ENCODE peak calls at places on chromosome 21, in eight cellular contexts. X is endodermal cell; L is suprapubic skin; S is mesenchymal stem cell; V is heart right ventricle; K is MM.1S; H is neural progenitor cell; N is CD8-positive, alpha-beta T cell. R is an unnamed sample.

GRCh38 chr21:34845521-34846213 is 176.9 kb downstream of the CLIC6 start:
- DNase-seq in L (no peak), V (no peak), S (peak; percentile 36), K (peak; percentile 97), H (no peak), X (peak; percentile 23), N (no peak), R (no peak)

GRCh38 chr21:26844258-26845065 is 747 bp downstream of the ADAMTS1 start:
- DNase-seq in L (peak; percentile 72), S (peak; percentile 63), X (peak; percentile 72), N (no peak), V (peak; percentile 73), H (peak; percentile 74), K (peak; percentile 45), R (peak; percentile 86)

GRCh38 chr21:27674037-27674436 is 707.1 kb upstream of the ADAMTS5 start:
- DNase-seq in K (no peak), S (peak; percentile 78), N (no peak), L (no peak), H (no peak), V (no peak), X (no peak), R (no peak)

GRCh38 chr21:36207577-36208320 is 51.1 kb downstream of the DOP1B start:
- DNase-seq in V (no peak), H (no peak), K (no peak), X (no peak), L (no peak), N (no peak), S (peak; percentile 22), R (no peak)

GRCh38 chr21:37849703-37850102 is 66.6 kb downstream of the KCNJ6 start:
- DNase-seq in H (no peak), V (no peak), N (no peak), X (no peak), L (no peak), K (no peak), S (peak; percentile 46), R (no peak)

GRCh38 chr21:35602811-35603210 is 457.5 kb downstream of the SETD4 start:
- DNase-seq in V (no peak), X (no peak), H (no peak), L (no peak), N (no peak), S (no peak), K (no peak), R (no peak)

GRCh38 chr21:18049461-18049860 is 195.2 kb upstream of the CHODL start:
- DNase-seq in S (peak; percentile 11), N (no peak), X (no peak), V (no peak), K (no peak), L (no peak), H (no peak), R (no peak)

GRCh38 chr21:26597981-26598380 is 24.9 kb upstream of the CYYR1 start:
- DNase-seq in V (no peak), X (no peak), L (no peak), N (no peak), K (no peak), S (no peak), H (no peak), R (no peak)

GRCh38 chr21:31316488-31317169 is 27.4 kb downstream of the TIAM1 start:
- DNase-seq in X (peak; percentile 75), H (no peak), L (no peak), N (no peak), S (no peak), V (no peak), K (no peak), R (no peak)

GRCh38 chr21:34983680-34984086 is 65.4 kb downstream of the RUNX1 start:
- DNase-seq in N (peak; percentile 29), K (peak; percentile 58), X (no peak), V (no peak), H (no peak), L (no peak), S (peak; percentile 73), R (no peak)

GRCh38 chr21:35586305-35586704 is 474.0 kb downstream of the SETD4 start:
- DNase-seq in K (no peak), S (no peak), L (no peak), H (no peak), X (no peak), V (no peak), N (no peak), R (no peak)

GRCh38 chr21:37909936-37910335 is 6.3 kb downstream of the KCNJ6 start:
- DNase-seq in N (no peak), V (no peak), X (no peak), S (no peak), K (no peak), H (peak; percentile 4), L (no peak), R (no peak)

GRCh38 chr21:26747216-26747615 is 98.0 kb downstream of the ADAMTS1 start:
- DNase-seq in S (no peak), L (no peak), N (no peak), X (no peak), H (peak; percentile 9), K (no peak), V (no peak), R (no peak)

GRCh38 chr21:15752763-15753407 is 23.1 kb downstream of the USP25 start:
- DNase-seq in K (no peak), X (peak; percentile 95), V (no peak), H (peak; percentile 52), L (no peak), N (no peak), S (no peak), R (no peak)

GRCh38 chr21:31258073-31258472 is 86.0 kb downstream of the TIAM1 start:
- DNase-seq in V (no peak), X (no peak), L (no peak), S (no peak), K (no peak), N (no peak), H (no peak), R (no peak)

GRCh38 chr21:36710729-36711048 is 11.8 kb downstream of the SIM2 start:
- DNase-seq in S (no peak), L (no peak), H (peak; percentile 68), X (peak; percentile 65), K (no peak), N (no peak), V (no peak), R (peak; percentile 32)

DNA sequence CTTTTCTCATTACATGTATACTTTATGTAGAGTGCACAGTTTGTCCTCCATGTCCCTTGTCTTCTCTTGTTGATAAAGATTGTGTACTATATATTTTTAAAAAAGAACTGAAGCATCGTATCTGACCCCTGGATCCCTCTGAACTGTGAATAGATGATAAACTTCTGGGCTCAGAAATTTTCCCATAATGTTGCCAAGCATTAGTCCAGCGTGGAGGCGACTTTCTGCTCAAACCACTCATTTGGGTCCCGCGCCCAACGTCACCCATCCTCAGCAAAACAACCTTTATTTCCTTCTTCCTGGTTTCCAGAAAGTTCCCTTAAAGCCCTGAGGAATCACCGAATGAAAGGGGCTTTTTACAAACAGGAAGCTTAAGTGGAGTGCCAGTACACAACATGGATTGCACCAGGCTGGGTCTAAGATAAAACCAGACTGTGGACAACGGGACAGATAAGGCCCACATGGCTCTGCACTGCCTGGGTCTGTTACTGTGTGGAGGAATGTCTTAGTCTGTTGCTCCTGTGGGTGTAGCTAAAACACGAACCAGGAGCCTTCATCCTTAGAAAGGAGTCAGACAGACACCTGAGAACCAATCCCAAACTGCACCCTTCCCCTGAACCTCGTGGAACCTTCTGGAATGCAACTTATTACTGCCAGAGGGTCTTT is 15.6 kb downstream of the EVA1C start:
- DNase-seq in N (no peak), V (no peak), L (no peak), H (no peak), X (no peak), S (no peak), K (no peak), R (peak; percentile 19)
- H3K27ac ChIP-seq in N (no peak overlapping the region), V (peak overlapping the region; percentile 37), L (peak overlapping the region; percentile 31), H (no peak overlapping the region), X (no peak overlapping the region), S (no peak overlapping the region), K (no peak overlapping the region), R (no peak overlapping the region)

GRCh38 chr21:42705746-42706374 is 52.4 kb downstream of the PDE9A start:
- DNase-seq in V (no peak), K (no peak), N (no peak), S (no peak), X (peak; percentile 47), L (no peak), H (no peak), R (no peak)

GRCh38 chr21:42705346-42705745 is 51.9 kb downstream of the PDE9A start:
- DNase-seq in X (peak; percentile 28), L (no peak), N (no peak), S (no peak), H (no peak), V (no peak), K (no peak), R (peak; percentile 32)

GRCh38 chr21:42706765-42707164 is 53.3 kb downstream of the PDE9A start:
- DNase-seq in N (no peak), S (no peak), V (no peak), X (peak; percentile 25), H (no peak), L (no peak), K (no peak), R (no peak)

GRCh38 chr21:42704861-42705260 is 51.4 kb downstream of the PDE9A start:
- DNase-seq in X (peak; percentile 11), H (no peak), L (no peak), S (no peak), V (no peak), N (no peak), K (no peak), R (no peak)

GRCh38 chr21:42707207-42707830 is 53.9 kb downstream of the PDE9A start:
- DNase-seq in N (no peak), K (no peak), S (no peak), V (no peak), L (no peak), X (peak; percentile 13), H (no peak), R (no peak)
- H3K27ac ChIP-seq in N (no peak overlapping the region), K (no peak overlapping the region), S (no peak overlapping the region), V (no peak overlapping the region), L (no peak overlapping the region), X (no peak overlapping the region), H (no peak overlapping the region), R (no peak overlapping the region)

DNA sequence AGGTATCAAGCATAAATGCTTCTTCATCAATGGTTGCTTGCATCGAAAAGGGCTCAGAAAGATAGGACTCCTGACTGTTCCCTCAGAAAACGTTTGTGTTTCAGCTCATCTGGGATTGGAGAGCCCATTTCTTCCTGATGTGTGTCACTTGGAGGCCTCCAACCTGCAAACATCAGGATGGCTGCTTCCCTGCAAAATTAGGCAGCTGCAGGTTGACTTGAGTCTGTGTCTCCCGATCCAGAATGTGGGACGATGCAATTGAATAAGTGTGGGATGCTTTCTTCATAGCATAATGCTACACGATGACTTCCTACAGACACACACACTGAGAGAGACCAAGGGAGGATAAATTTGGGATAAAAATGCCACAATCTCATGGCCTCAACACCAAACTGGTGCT is 42.2 kb downstream of the OLIG1 start:
- DNase-seq in V (no peak), X (no peak), K (no peak), H (no peak), L (no peak), S (no peak), N (no peak), R (no peak)
- H3K27ac ChIP-seq in V (no peak overlapping the region), X (no peak overlapping the region), K (no peak overlapping the region), H (no peak overlapping the region), L (no peak overlapping the region), S (no peak overlapping the region), N (no peak overlapping the region), R (no peak overlapping the region)

DNA sequence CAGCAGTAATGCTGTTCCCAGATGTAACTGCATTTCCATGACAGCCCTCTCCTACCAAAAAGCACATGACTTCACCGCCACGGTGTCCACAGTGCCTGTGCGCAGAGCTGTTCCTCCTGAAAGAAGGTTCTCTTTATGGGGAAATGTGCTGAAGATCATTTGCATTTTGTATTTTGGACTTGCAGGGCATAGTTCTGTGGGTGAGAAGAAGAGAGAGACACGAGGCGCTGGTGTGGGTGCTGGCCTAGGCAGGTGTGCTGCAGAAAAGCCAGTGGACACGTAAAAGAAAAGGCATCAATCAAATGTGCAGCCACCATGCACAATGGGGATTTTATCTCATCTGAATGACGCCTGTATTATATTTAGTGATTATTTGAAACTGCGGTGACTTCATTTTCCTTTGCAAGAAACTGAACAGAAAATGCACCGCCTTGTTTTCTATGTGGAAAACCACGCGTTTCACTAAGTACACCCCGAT is 21.3 kb downstream of the SLC37A1 start:
- DNase-seq in V (no peak), K (no peak), X (peak; percentile 20), S (no peak), H (no peak), L (no peak), N (no peak), R (no peak)
- H3K27ac ChIP-seq in V (peak overlapping the region; percentile 15), K (no peak overlapping the region), X (no peak overlapping the region), S (no peak overlapping the region), H (no peak overlapping the region), L (no peak overlapping the region), N (no peak overlapping the region), R (no peak overlapping the region)

R was measured in aorta.